ENCODE peak calls at places on chromosomes 16 and 17, in seven cellular contexts. F, Z, C, S, X, L and E are unnamed samples.
A peak's percentile ranks its signal among the peaks of the same experiment; 100 is the strongest.

GRCh38 chr17:33725675-33726271 is 432.7 kb upstream of the ASIC2 start:
- DNase-seq in C (no peak), F (peak; percentile 70), Z (no peak), L (no peak), X (peak; percentile 26), S (peak; percentile 24), E (peak; percentile 31)

GRCh38 chr16:13111747-13112146 is 210.3 kb downstream of the SHISA9 start:
- DNase-seq in X (no peak), L (no peak), S (no peak), C (no peak), F (no peak), Z (no peak), E (no peak)

GRCh38 chr16:27470567-27471431 is 68.8 kb downstream of the IL21R start:
- DNase-seq in F (no peak), X (peak; percentile 50), L (no peak), Z (no peak), S (no peak), C (no peak), E (no peak)

GRCh38 chr17:58624751-58625150 is 67.1 kb downstream of the TEX14 start:
- DNase-seq in C (no peak), L (no peak), Z (no peak), X (no peak), S (no peak), F (no peak), E (no peak)

GRCh38 chr17:27567563-27567859 is 63.5 kb upstream of the LGALS9 start:
- DNase-seq in X (no peak), Z (no peak), F (no peak), L (no peak), C (no peak), S (no peak), E (no peak)

GRCh38 chr16:50297301-50298074 is 31.1 kb downstream of the ADCY7 start:
- DNase-seq in L (no peak), C (peak; percentile 56), X (no peak), F (peak; percentile 89), Z (peak; percentile 63), S (peak; percentile 5), E (no peak)

GRCh38 chr16:57358527-57359095 is at the start of gene CCL22:
- DNase-seq in S (no peak), L (peak; percentile 45), X (peak; percentile 40), F (no peak), C (no peak), Z (no peak), E (peak; percentile 26)

GRCh38 chr16:2818278-2818876 is 1.3 kb downstream of the PRSS21 start:
- DNase-seq in F (no peak), C (peak; percentile 39), S (peak; percentile 5), Z (peak; percentile 49), L (no peak), X (no peak), E (no peak)

GRCh38 chr16:82185012-82185411 is 15.0 kb upstream of the MPHOSPH6 start:
- DNase-seq in Z (no peak), S (no peak), L (no peak), F (no peak), X (no peak), C (no peak), E (no peak)

GRCh38 chr17:27345141-27345904 is 51.4 kb downstream of the WSB1 start:
- DNase-seq in C (no peak), Z (no peak), F (no peak), S (no peak), L (no peak), X (no peak), E (no peak)

GRCh38 chr17:12599185-12599920 is 66.3 kb upstream of the MYOCD start:
- DNase-seq in F (no peak), Z (no peak), L (no peak), X (no peak), S (no peak), C (no peak), E (no peak)

GRCh38 chr17:48500435-48501426 is 30.1 kb downstream of the HOXB1 start:
- DNase-seq in X (no peak), S (peak; percentile 35), Z (peak; percentile 93), C (no peak), F (no peak), L (no peak), E (no peak)

GRCh38 chr17:82772026-82772425 is 20.2 kb downstream of the TBCD start:
- DNase-seq in C (no peak), X (peak; percentile 59), F (no peak), Z (no peak), S (peak; percentile 62), L (no peak), E (peak; percentile 77)

GRCh38 chr16:87145181-87146176 is 171.7 kb downstream of the C16orf95 start:
- DNase-seq in F (no peak), S (no peak), X (no peak), Z (no peak), C (peak; percentile 49), L (no peak), E (no peak)

GRCh38 chr17:6457688-6458190 is 13.5 kb downstream of the PIMREG start:
- DNase-seq in Z (no peak), L (no peak), S (peak; percentile 71), X (no peak), C (no peak), F (no peak), E (peak; percentile 62)

GRCh38 chr17:6455321-6455705 is 11.1 kb downstream of the PIMREG start:
- DNase-seq in L (no peak), S (peak; percentile 62), C (no peak), X (no peak), Z (no peak), F (peak; percentile 74), E (peak; percentile 60)

GRCh38 chr17:6456321-6456720 is 12.1 kb downstream of the PIMREG start:
- DNase-seq in F (no peak), C (no peak), L (no peak), S (no peak), X (no peak), Z (no peak), E (no peak)

GRCh38 chr17:6458416-6458950 is 14.2 kb downstream of the PIMREG start:
- DNase-seq in L (no peak), C (no peak), Z (no peak), X (no peak), S (no peak), F (no peak), E (no peak)

DNA sequence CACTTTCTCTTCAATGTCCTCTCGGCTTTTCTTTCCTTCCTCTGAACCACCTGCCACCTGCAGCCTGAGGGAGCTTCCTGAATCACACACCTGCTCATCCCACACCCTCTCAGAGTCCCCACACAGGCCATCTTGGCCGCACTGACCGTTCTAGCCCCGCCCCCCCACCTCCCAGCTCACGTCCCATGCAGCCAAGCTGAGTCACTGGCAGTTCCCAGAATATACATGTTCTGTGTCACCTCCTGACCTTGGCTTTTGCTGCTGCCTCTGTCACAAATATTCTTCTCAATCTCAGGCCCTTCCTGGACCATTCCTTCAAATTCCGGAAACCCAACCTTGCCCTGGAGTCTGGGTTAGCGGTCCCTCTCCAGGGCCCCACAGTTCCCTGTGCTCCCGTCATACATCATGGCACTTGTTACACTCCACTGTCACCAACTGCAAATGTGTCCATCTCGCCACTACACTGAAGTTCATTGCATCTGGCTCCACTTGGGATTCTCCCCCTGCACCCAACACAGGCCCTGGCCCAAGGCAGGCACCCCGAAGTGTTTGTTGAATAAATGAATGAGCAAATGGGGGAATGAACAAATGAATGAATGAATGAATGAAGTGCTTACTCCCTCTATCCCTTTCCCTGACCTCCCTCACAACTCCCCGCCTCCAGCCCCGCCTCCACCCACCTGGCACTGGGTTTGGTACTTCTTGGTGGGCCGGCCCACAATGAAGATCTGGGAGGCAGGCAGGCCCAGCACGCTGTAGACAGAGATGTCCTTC is 12.8 kb downstream of the PIMREG start:
- DNase-seq in S (peak; percentile 44), L (no peak), X (no peak), F (no peak), Z (no peak), C (no peak), E (peak; percentile 50)
- TF ChIP-seq POLR2AphosphoS5 in S (no peak), L (no peak), X (no peak), F (no peak), Z (no peak), C (no peak), E (no peak)

GRCh38 chr17:40331743-40332641 is 23.0 kb downstream of the RARA start:
- DNase-seq in S (peak; percentile 64), C (peak; percentile 86), F (peak; percentile 97), X (peak; percentile 94), Z (peak; percentile 95), L (no peak), E (peak; percentile 92)
- TF ChIP-seq EP300 in S (peak; percentile 66), C (no peak), F (peak; percentile 94), X (peak; percentile 42), Z (peak; percentile 57), L (no peak), E (peak; percentile 67)

GRCh38 chr17:77959216-77959925 is 868 bp downstream of the TNRC6C start:
- DNase-seq in X (no peak), S (peak; percentile 21), C (no peak), Z (no peak), L (no peak), F (peak; percentile 73), E (peak; percentile 35)

GRCh38 chr17:77961741-77962140 is 3.2 kb downstream of the TNRC6C start:
- DNase-seq in C (no peak), S (no peak), X (no peak), F (no peak), L (no peak), Z (no peak), E (no peak)

GRCh38 chr17:77957869-77958715 is at the start of gene TNRC6C:
- DNase-seq in Z (peak; percentile 100), S (peak; percentile 100), F (peak; percentile 100), L (peak; percentile 87), C (peak; percentile 100), X (peak; percentile 100), E (peak; percentile 100)

GRCh38 chr17:77958716-77959215 is 263 bp downstream of the TNRC6C start:
- DNase-seq in L (no peak), S (no peak), Z (no peak), X (no peak), F (no peak), C (no peak), E (no peak)

DNA sequence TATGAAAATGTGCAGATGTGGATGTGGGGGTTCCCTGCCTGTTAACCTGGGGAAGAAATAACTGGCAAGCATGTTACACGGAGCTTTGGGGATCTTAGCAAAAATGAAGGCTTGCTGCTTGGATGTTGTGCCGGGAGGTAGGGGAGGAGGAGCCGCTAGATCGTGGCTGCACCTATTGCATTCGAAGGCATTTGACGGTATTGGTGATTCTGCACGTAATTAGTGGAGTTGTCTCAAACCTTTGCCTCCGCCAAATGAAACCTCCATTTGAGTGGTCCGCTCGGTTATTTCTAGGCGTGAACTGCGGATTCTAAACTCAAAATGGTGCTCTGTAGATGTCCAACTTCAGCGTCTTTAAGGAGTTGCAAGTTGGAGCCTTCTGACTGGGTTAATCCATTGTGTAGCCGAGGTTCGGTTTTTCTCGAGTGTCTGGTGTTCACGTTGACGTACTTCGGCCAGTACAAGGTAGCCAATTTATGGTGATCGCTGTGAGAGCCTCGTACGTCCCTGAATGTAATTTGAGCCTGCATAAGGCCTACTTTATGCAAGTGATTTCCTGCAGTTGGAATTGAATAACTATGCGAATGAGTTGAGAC is 1.5 kb downstream of the TNRC6C start:
- DNase-seq in X (no peak), S (no peak), C (no peak), Z (no peak), F (peak; percentile 55), L (no peak), E (no peak)
- TF ChIP-seq POLR2AphosphoS5 in X (no peak), S (no peak), C (no peak), Z (peak; percentile 7), F (no peak), L (no peak), E (no peak)

DNA sequence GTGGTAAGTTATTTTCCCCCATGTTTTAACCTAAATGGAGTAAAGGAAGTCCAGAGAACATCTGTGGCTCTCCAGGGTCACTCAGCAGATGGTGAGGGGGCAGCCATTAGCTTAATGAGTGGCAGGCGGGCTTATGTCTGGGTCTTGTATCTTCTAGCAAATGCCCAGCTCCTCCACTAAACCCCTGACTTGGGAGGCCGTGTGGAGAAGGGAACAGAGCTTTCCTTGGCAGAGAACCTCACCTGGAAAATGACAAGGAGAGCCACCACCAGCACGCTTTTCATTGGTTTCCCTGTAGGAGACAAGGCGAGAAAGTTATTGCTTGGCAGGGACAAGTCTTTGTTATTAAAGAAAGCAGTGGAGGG is 6.6 kb downstream of the CCR7 start:
- DNase-seq in F (no peak), S (no peak), X (no peak), C (no peak), Z (no peak), L (no peak), E (no peak)
- TF ChIP-seq EP300 in F (no peak), S (no peak), X (no peak), C (no peak), Z (no peak), L (no peak), E (no peak)